ENCODE peak calls at places on chromosomes 1 and 21, in ten cellular contexts. D, O, P, C, L, R, J, H, I and E are unnamed samples.

GRCh38 chr21:33189237-33189636 is 40.5 kb upstream of the IFNAR2 start:
- DNase-seq in D (no peak), O (no peak), P (no peak), C (no peak), L (no peak), R (no peak), J (no peak), H (no peak), I (no peak), E (no peak)

GRCh38 chr1:156692958-156693857 is 12.2 kb downstream of the CRABP2 start:
- DNase-seq in D (no peak), O (peak; percentile 22), P (no peak), C (peak; percentile 11), L (no peak), R (no peak), J (no peak), H (no peak), I (peak; percentile 51), E (no peak)

GRCh38 chr1:170290226-170290625 is 144.5 kb downstream of the NTMT2 start:
- DNase-seq in D (no peak), O (no peak), P (no peak), C (no peak), L (no peak), R (no peak), J (no peak), H (no peak), I (no peak), E (no peak)

GRCh38 chr1:26690576-26691031 is 5.2 kb upstream of the ARID1A start:
- DNase-seq in D (no peak), O (no peak), P (no peak), C (no peak), L (no peak), R (no peak), J (no peak), H (no peak), I (no peak), E (no peak)

GRCh38 chr1:14842361-14842760 is 243.9 kb downstream of the KAZN start:
- DNase-seq in D (no peak), O (no peak), P (no peak), C (no peak), L (no peak), R (no peak), J (no peak), H (no peak), I (no peak), E (no peak)

GRCh38 chr1:184982002-184982954 is 8.0 kb upstream of the NIBAN1 start:
- DNase-seq in D (peak; percentile 62), O (peak; percentile 82), P (peak; percentile 79), C (peak; percentile 74), L (peak; percentile 81), R (peak; percentile 80), J (peak; percentile 76), H (peak; percentile 78), I (peak; percentile 79), E (no peak)

GRCh38 chr1:50667272-50667671 is 244.0 kb upstream of the DMRTA2 start:
- DNase-seq in D (no peak), O (no peak), P (no peak), C (no peak), L (no peak), R (no peak), J (no peak), H (no peak), I (no peak), E (no peak)

GRCh38 chr1:26234644-26235384 is 814 bp downstream of the CEP85 start:
- DNase-seq in D (no peak), O (peak; percentile 20), P (no peak), C (no peak), L (no peak), R (peak; percentile 33), J (peak; percentile 16), H (peak; percentile 9), I (no peak), E (no peak)

GRCh38 chr1:53308512-53308911 is 19.4 kb downstream of the LRP8 start:
- DNase-seq in D (no peak), O (no peak), P (no peak), C (no peak), L (no peak), R (no peak), J (no peak), H (no peak), I (no peak), E (no peak)

GRCh38 chr1:151944110-151944858 is 35.0 kb upstream of the THEM4 start:
- DNase-seq in D (no peak), O (no peak), P (no peak), C (no peak), L (peak; percentile 57), R (no peak), J (no peak), H (no peak), I (no peak), E (no peak)

GRCh38 chr1:222704260-222704659 is 8.0 kb downstream of the AIDA start:
- DNase-seq in D (no peak), O (no peak), P (no peak), C (no peak), L (no peak), R (no peak), J (no peak), H (no peak), I (no peak), E (no peak)

GRCh38 chr21:41152149-41152548 is 15.8 kb upstream of the BACE2 start:
- DNase-seq in D (no peak), O (no peak), P (no peak), C (no peak), L (no peak), R (no peak), J (no peak), H (no peak), I (no peak), E (no peak)

GRCh38 chr1:37793773-37794371 is at the start of gene MANEAL:
- DNase-seq in D (no peak), O (peak; percentile 51), P (no peak), C (peak; percentile 36), L (peak; percentile 34), R (peak; percentile 68), J (peak; percentile 50), H (peak; percentile 23), I (no peak), E (no peak)

GRCh38 chr1:30966690-30967369 is 58.3 kb upstream of the SDC3 start:
- DNase-seq in D (no peak), O (no peak), P (no peak), C (no peak), L (no peak), R (no peak), J (no peak), H (no peak), I (no peak), E (no peak)

GRCh38 chr1:202623075-202623474 is 87.2 kb downstream of the SYT2 start:
- DNase-seq in D (no peak), O (no peak), P (peak; percentile 72), C (no peak), L (peak; percentile 38), R (no peak), J (peak; percentile 50), H (no peak), I (no peak), E (no peak)

GRCh38 chr1:178031856-178032320 is 62.0 kb upstream of the RASAL2 start:
- DNase-seq in D (no peak), O (peak; percentile 90), P (peak; percentile 93), C (no peak), L (peak; percentile 91), R (peak; percentile 59), J (peak; percentile 85), H (no peak), I (peak; percentile 87), E (peak; percentile 26)

DNA sequence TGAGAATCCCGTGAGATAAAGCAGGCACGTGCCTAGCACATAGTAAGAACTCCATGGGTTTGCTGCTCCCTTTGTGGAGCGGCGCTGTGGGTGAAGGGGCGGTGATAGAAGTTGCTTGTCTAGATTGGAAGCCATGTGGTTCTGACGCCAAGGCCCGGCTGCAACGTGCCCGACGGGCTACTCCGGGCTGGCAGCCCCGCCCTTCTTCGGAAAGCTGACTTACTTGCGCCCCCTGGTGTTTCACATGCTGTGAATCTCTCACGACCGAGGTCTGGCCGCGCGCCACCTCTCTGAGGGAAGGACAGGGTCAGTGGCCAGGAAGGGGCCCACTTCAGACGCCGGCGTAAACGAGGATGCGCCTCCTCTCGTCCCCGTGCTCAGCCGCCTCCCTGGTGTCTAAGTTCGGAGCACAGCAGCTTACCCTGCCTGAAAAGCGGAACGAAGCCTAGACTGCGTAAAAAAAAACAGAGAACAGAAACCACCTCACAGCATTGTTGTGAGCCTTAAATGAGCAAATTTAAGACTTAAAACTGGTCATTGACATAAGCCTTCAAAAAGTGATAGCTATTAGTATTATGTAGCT is 42.6 kb upstream of the WNT2B start:
- DNase-seq in D (peak; percentile 76), O (peak; percentile 96), P (peak; percentile 96), C (peak; percentile 81), L (peak; percentile 97), R (peak; percentile 73), J (peak; percentile 95), H (peak; percentile 88), I (peak; percentile 96), E (peak; percentile 54)
- H3K27ac ChIP-seq in D (no peak overlapping the region), O (peak overlapping the region; percentile 46), P (peak overlapping the region; percentile 82), C (no peak overlapping the region), L (peak overlapping the region; percentile 60), R (no peak overlapping the region), J (peak overlapping the region; percentile 46), H (no peak overlapping the region), I (peak overlapping the region; percentile 71), E (peak overlapping the region; percentile 53)

GRCh38 chr1:155513300-155513926 is 49.2 kb downstream of the ASH1L start:
- DNase-seq in D (no peak), O (no peak), P (no peak), C (no peak), L (no peak), R (no peak), J (no peak), H (no peak), I (no peak), E (no peak)
- H3K27ac ChIP-seq in D (no peak overlapping the region), O (no peak overlapping the region), P (no peak overlapping the region), C (no peak overlapping the region), L (no peak overlapping the region), R (no peak overlapping the region), J (peak overlapping the region; percentile 1), H (no peak overlapping the region), I (no peak overlapping the region), E (no peak overlapping the region)

GRCh38 chr21:31235671-31236450 is 108.2 kb downstream of the TIAM1 start:
- DNase-seq in D (no peak), O (no peak), P (no peak), C (no peak), L (no peak), R (no peak), J (no peak), H (no peak), I (no peak), E (no peak)
- H3K27ac ChIP-seq in D (no peak overlapping the region), O (no peak overlapping the region), P (no peak overlapping the region), C (no peak overlapping the region), L (no peak overlapping the region), R (no peak overlapping the region), J (no peak overlapping the region), H (no peak overlapping the region), I (no peak overlapping the region), E (no peak overlapping the region)

DNA sequence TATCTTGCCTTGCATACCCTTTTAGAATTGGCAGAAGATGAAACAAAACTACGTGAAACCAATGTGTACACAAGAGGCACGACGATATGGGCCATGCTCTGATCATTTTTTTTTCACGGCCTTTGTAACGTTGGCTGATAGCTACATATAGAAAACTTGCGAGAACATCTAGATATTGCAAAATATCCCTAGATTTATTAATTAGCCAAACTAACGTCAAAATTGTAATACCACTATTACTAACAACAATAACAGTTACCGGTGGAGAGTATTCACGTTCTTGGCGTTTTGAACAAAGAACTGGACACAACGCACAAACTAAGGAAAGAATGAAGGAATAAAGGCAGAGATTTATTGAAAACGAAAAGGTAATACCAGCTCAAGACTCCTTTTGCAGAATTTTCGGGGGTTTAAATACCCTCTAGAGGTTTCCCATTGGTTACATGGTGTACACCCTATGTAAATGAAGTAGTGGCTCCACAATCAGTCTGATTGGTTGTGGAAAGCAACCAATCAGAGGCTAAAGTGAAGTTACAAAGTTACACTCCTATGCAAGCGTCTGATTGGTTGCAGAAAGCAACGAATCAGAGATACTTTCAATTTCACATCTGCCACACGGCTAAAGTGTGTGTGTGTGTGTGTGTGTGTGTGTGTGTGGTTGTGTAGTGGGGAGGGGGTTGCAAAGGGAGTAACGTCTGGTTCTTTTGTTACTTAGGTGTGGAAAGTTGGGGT is 945 bp upstream of the GTF2B start:
- DNase-seq in D (no peak), O (no peak), P (no peak), C (peak; percentile 28), L (no peak), R (peak; percentile 16), J (no peak), H (no peak), I (no peak), E (no peak)
- H3K27ac ChIP-seq in D (peak overlapping the region; percentile 93), O (peak overlapping the region; percentile 98), P (peak overlapping the region; percentile 89), C (peak overlapping the region; percentile 94), L (no peak overlapping the region), R (peak overlapping the region; percentile 87), J (peak overlapping the region; percentile 96), H (peak overlapping the region; percentile 92), I (no peak overlapping the region), E (no peak overlapping the region)